ENCODE peak calls at places on chromosomes 2 and 18, in seven cellular contexts. N is SK-N-SH, I is psoas muscle, T is dorsolateral prefrontal cortex, Y is esophagus squamous epithelium, C is lower lobe of right lung, F is left ventricle myocardium inferior. H is an unnamed sample.

GRCh38 chr2:68121873-68122679 is 35.6 kb upstream of the PNO1 start:
- DNase-seq in C (peak; percentile 91), N (peak; percentile 73), Y (peak; percentile 17), T (peak; percentile 83), F (peak; percentile 88), I (peak; percentile 86), H (peak; percentile 91)

GRCh38 chr2:145007673-145008263 is 487.8 kb upstream of the ZEB2 start:
- DNase-seq in Y (no peak), I (no peak), N (no peak), C (no peak), T (no peak), F (no peak), H (no peak)

GRCh38 chr2:69945447-69945846 is 16.0 kb downstream of the ASPRV1 start:
- DNase-seq in Y (no peak), F (no peak), C (peak; percentile 79), N (no peak), T (no peak), I (no peak), H (no peak)

GRCh38 chr18:48296581-48296980 is 112.6 kb downstream of the ZBTB7C start:
- DNase-seq in I (no peak), N (no peak), F (no peak), Y (no peak), T (no peak), C (no peak), H (no peak)

GRCh38 chr2:179440642-179441251 is 176.1 kb upstream of the SESTD1 start:
- DNase-seq in T (no peak), C (no peak), Y (no peak), F (no peak), N (peak; percentile 25), I (no peak), H (no peak)

GRCh38 chr18:29711931-29712330 is 1330.6 kb downstream of the DSC3 start:
- DNase-seq in Y (no peak), T (no peak), C (no peak), I (no peak), F (no peak), N (no peak), H (no peak)

GRCh38 chr2:205850611-205851010 is 168.3 kb downstream of the NRP2 start:
- DNase-seq in N (no peak), C (no peak), Y (no peak), T (no peak), I (no peak), F (no peak), H (no peak)

GRCh38 chr2:162297925-162298552 is 20.4 kb downstream of the IFIH1 start:
- DNase-seq in T (no peak), Y (no peak), N (peak; percentile 32), C (no peak), F (no peak), I (no peak), H (no peak)

GRCh38 chr18:21303445-21303844 is 61.4 kb downstream of the GREB1L start:
- DNase-seq in T (no peak), C (no peak), Y (no peak), N (no peak), I (no peak), F (no peak), H (no peak)

GRCh38 chr2:8743261-8743660 is 61.4 kb downstream of the ID2 start:
- DNase-seq in C (no peak), N (no peak), I (no peak), T (no peak), Y (no peak), F (no peak), H (no peak)

GRCh38 chr2:219149667-219150066 is 10.9 kb downstream of the NHEJ1 start:
- DNase-seq in C (no peak), N (no peak), Y (no peak), I (no peak), T (no peak), F (no peak), H (no peak)

GRCh38 chr2:226915846-226916360 is 80.0 kb downstream of the RHBDD1 start:
- DNase-seq in C (no peak), T (no peak), N (no peak), F (no peak), Y (no peak), I (no peak), H (no peak)

GRCh38 chr2:206275274-206276160 is 1.1 kb downstream of the ZDBF2 start:
- DNase-seq in Y (no peak), F (no peak), I (no peak), T (no peak), N (peak; percentile 40), C (no peak), H (no peak)

GRCh38 chr18:36476433-36476832 is 178.9 kb downstream of the FHOD3 start:
- DNase-seq in I (no peak), Y (no peak), C (no peak), T (no peak), N (no peak), F (no peak), H (no peak)

GRCh38 chr18:47968721-47969120 is 38.3 kb upstream of the SMAD2 start:
- DNase-seq in C (no peak), T (no peak), I (no peak), Y (no peak), N (no peak), F (no peak), H (no peak)

GRCh38 chr2:2743164-2743571 is 412.1 kb upstream of the MYT1L start:
- DNase-seq in F (peak; percentile 68), T (peak; percentile 68), I (peak; percentile 83), C (no peak), Y (no peak), N (no peak), H (peak; percentile 67)

GRCh38 chr2:229089806-229090205 is 181.3 kb downstream of the PID1 start:
- DNase-seq in F (no peak), C (no peak), I (no peak), Y (no peak), N (no peak), T (no peak), H (no peak)

GRCh38 chr2:232911712-232912277 is 41.7 kb downstream of the SNORC start:
- DNase-seq in C (no peak), I (no peak), N (no peak), Y (no peak), T (no peak), F (no peak), H (no peak)

GRCh38 chr2:227191367-227191766 is 26.9 kb downstream of the COL4A3 start:
- DNase-seq in I (no peak), T (no peak), N (no peak), C (no peak), F (no peak), Y (no peak), H (no peak)

GRCh38 chr18:5237083-5237722 is 40.1 kb upstream of the AKAIN1 start:
- DNase-seq in C (no peak), F (peak; percentile 15), T (no peak), Y (no peak), I (no peak), N (no peak), H (no peak)
- TF ChIP-seq CTCF in C (no peak), F (no peak), T (no peak), Y (no peak), I (no peak), N (no peak), H (no peak)

GRCh38 chr18:8380006-8380405 is 229.2 kb upstream of the RAB12 start:
- DNase-seq in F (no peak), I (no peak), N (no peak), C (no peak), Y (no peak), T (no peak), H (no peak)

GRCh38 chr18:8379187-8379941 is 229.9 kb upstream of the RAB12 start:
- DNase-seq in Y (no peak), N (no peak), T (no peak), C (no peak), F (no peak), I (no peak), H (no peak)

GRCh38 chr18:8385400-8385799 is 223.8 kb upstream of the RAB12 start:
- DNase-seq in F (no peak), C (no peak), I (no peak), N (no peak), T (no peak), Y (no peak), H (no peak)

GRCh38 chr18:8380926-8381325 is 228.3 kb upstream of the RAB12 start:
- DNase-seq in T (no peak), C (no peak), Y (no peak), I (no peak), N (no peak), F (no peak), H (no peak)

DNA sequence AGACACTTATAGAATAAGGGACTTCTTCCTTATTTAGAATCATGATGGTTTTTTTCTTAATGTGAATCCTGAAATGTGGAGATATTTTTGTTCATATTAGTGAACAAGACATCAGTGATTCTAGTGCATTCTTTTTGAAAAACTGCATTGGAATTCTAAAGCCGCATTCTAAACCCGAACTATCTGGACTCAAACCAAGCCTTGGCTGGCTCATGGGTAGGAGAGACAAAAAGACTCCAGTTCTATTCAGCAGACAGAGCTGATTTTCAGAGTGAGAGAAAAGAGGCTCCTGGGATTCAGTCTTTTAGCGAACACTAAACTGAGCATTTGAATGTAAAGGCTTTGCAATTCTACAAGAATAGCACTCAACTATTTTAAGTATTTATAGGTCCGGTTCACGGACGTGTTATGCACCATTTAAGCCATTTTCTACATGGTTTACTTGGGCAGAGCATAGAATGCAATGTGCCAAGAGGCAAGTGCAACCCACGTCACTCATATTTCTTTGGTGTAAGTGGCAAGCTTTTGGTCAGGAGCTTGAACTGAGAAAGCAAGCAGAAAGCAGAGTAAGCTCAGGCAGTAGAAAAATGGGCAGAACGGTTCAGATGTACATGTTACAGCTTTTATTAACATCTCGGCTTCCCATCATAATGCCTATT is 227.3 kb upstream of the RAB12 start:
- DNase-seq in N (no peak), Y (no peak), F (no peak), C (no peak), I (no peak), T (no peak), H (no peak)
- H3K27ac ChIP-seq in N (no peak overlapping the region), Y (no peak overlapping the region), F (no peak overlapping the region), C (no peak overlapping the region), I (no peak overlapping the region), T (peak overlapping the region; percentile 31), H (no peak overlapping the region)

DNA sequence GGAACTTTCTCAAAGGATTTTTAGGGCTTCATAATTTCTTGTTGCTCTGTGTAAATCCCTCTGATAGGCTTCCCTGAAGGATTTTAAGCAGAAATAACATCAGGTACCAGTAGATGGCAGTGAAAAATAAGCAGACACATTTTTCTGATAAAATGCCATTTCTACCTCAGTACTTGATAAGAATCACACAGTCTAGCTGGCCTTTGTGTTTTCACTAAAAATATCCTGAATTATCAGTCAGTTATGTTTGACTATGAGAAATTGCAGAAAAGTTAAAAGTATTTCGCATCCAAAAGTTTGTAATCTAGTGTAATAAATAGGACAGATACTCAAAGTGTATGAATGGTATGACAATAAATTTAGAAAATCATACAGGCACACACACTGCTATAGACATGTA is 68.7 kb downstream of the DNAJC10 start:
- DNase-seq in I (no peak), Y (no peak), N (peak; percentile 37), F (no peak), C (no peak), T (no peak), H (no peak)
- TF ChIP-seq CTCF in I (peak; percentile 63), Y (no peak), N (peak; percentile 77), F (peak; percentile 68), C (peak; percentile 37), T (peak; percentile 65), H (no peak)

DNA sequence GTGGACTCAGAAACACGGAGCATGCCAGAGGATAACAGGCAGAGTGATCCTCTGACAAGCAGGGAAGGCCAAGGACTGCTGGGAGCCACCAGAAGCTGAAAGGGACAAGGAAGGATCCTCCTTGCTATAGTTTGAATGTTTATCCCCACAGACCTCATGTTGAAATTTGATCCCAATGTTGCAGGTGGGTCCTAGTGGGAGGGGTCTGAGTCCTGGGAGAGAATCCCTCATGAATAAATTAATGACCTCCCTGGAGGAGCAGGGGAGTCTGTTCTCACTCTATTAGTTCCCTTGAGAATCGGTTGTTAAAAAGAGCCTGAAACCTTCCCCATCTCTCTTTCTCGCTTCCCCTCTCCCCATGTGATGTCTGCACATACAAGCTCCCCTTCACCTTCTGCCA is 124.4 kb downstream of the FBXO15 start:
- DNase-seq in F (no peak), I (no peak), N (no peak), C (no peak), Y (no peak), T (no peak), H (no peak)
- H3K27ac ChIP-seq in F (no peak overlapping the region), I (no peak overlapping the region), N (no peak overlapping the region), C (no peak overlapping the region), Y (no peak overlapping the region), T (no peak overlapping the region), H (no peak overlapping the region)

H was measured in ovary.